ENCODE peak calls at places on chromosomes 6 and 20, in six cellular contexts. W is ACHN, F is AG09319, S is hypothalamus, Q is RCC 7860, D is SHP77. C is an unnamed sample.

GRCh38 chr20:62953839-62954703 is 1.6 kb downstream of the SLC17A9 start:
- DNase-seq in F (peak; percentile 32), D (peak; percentile 77), S (peak; percentile 4), W (no peak), Q (peak; percentile 54), C (no peak)

GRCh38 chr6:169833258-169833794 is 81.9 kb downstream of the ERMARD start:
- DNase-seq in Q (no peak), S (no peak), W (no peak), D (no peak), F (no peak), C (no peak)

GRCh38 chr20:34581341-34582189 is 23.0 kb downstream of the MAP1LC3A start:
- DNase-seq in W (no peak), F (no peak), D (no peak), S (no peak), Q (no peak), C (no peak)

GRCh38 chr20:32626859-32627636 is 41.9 kb upstream of the NOL4L start:
- DNase-seq in D (peak; percentile 68), F (no peak), S (no peak), Q (no peak), W (no peak), C (no peak)

GRCh38 chr6:129016844-129017243 is 133.9 kb downstream of the LAMA2 start:
- DNase-seq in F (no peak), S (no peak), D (no peak), Q (no peak), W (no peak), C (no peak)

GRCh38 chr6:29632789-29633531 is at the start of gene GABBR1:
- DNase-seq in F (peak; percentile 75), Q (peak; percentile 38), W (peak; percentile 88), D (peak; percentile 76), S (peak; percentile 56), C (no peak)

GRCh38 chr6:117600008-117600743 is 2.1 kb downstream of the GOPC start:
- DNase-seq in Q (no peak), D (no peak), W (no peak), S (no peak), F (no peak), C (no peak)

GRCh38 chr20:19986419-19986818 is 30.7 kb upstream of the NAA20 start:
- DNase-seq in S (no peak), D (no peak), F (no peak), Q (peak; percentile 62), W (peak; percentile 32), C (no peak)

GRCh38 chr20:37758332-37758731 is 64.5 kb downstream of the CTNNBL1 start:
- DNase-seq in D (no peak), Q (no peak), S (no peak), W (peak; percentile 4), F (no peak), C (no peak)

GRCh38 chr6:60670036-60670435 is 1616.0 kb downstream of the KHDRBS2 start:
- DNase-seq in S (no peak), F (no peak), D (no peak), Q (no peak), W (no peak), C (no peak)

GRCh38 chr6:142913511-142914047 is 31.4 kb downstream of the HIVEP2 start:
- DNase-seq in S (no peak), D (no peak), W (no peak), Q (no peak), F (no peak), C (no peak)

GRCh38 chr6:54053893-54054391 is 57.3 kb upstream of the MLIP start:
- DNase-seq in S (no peak), F (peak; percentile 49), Q (peak; percentile 75), W (peak; percentile 68), D (no peak), C (peak; percentile 91)

GRCh38 chr6:28353981-28354676 is 4.4 kb downstream of the ZKSCAN3 start:
- DNase-seq in D (peak; percentile 85), W (no peak), F (no peak), S (no peak), Q (peak; percentile 89), C (no peak)

GRCh38 chr20:58048096-58048702 is 180.3 kb downstream of the ANKRD60 start:
- DNase-seq in W (peak; percentile 38), D (no peak), S (no peak), Q (peak; percentile 29), F (no peak), C (no peak)

GRCh38 chr6:85008311-85009015 is 244.1 kb upstream of the TBX18 start:
- DNase-seq in S (no peak), F (no peak), Q (no peak), D (no peak), W (no peak), C (no peak)

GRCh38 chr6:30744054-30744805 is at the start of gene IER3:
- DNase-seq in Q (peak; percentile 91), F (peak; percentile 79), W (peak; percentile 90), D (peak; percentile 66), S (peak; percentile 75), C (no peak)

GRCh38 chr6:82608777-82609176 is 245.2 kb downstream of the TPBG start:
- DNase-seq in W (no peak), S (no peak), D (no peak), Q (no peak), F (no peak), C (no peak)

GRCh38 chr6:81906709-81907204 is 154.3 kb upstream of the TENT5A start:
- DNase-seq in W (no peak), D (no peak), S (no peak), F (no peak), Q (no peak), C (no peak)

GRCh38 chr6:157528931-157529653 is 148.1 kb downstream of the ZDHHC14 start:
- DNase-seq in F (no peak), S (no peak), Q (peak; percentile 42), D (no peak), W (peak; percentile 73), C (no peak)

GRCh38 chr20:33899106-33899505 is 88.0 kb downstream of the CHMP4B start:
- DNase-seq in W (no peak), Q (no peak), S (no peak), F (no peak), D (no peak), C (no peak)

GRCh38 chr6:106056060-106056737 is 29.9 kb upstream of the PRDM1 start:
- DNase-seq in D (no peak), F (no peak), Q (no peak), S (no peak), W (no peak), C (no peak)

GRCh38 chr20:52783769-52784168 is 188.4 kb upstream of the TSHZ2 start:
- DNase-seq in W (peak; percentile 28), D (no peak), Q (no peak), F (no peak), S (no peak), C (no peak)

GRCh38 chr20:33490023-33490933 is at the start of gene CBFA2T2:
- DNase-seq in W (peak; percentile 63), S (peak; percentile 51), D (no peak), F (peak; percentile 19), Q (no peak), C (no peak)